ENCODE peak calls at places on chromosomes 16 and 17, in seven cellular contexts. F is GM23248, B is fibroblast of lung, Z is GM23338, V is MM.1S, M is Karpas-422, N is hepatocyte. S is an unnamed sample.

GRCh38 chr16:85104821-85105391 is 7.4 kb downstream of the CIBAR2 start:
- DNase-seq in F (no peak), B (no peak), Z (no peak), V (no peak), M (no peak), N (no peak), S (no peak)

GRCh38 chr17:82524540-82524939 is 5.0 kb downstream of the FOXK2 start:
- DNase-seq in F (no peak), B (no peak), Z (no peak), V (no peak), M (no peak), N (peak; percentile 40), S (no peak)

GRCh38 chr16:1538804-1539520 is 5.5 kb downstream of the TMEM204 start:
- DNase-seq in F (no peak), B (no peak), Z (peak; percentile 65), V (no peak), M (peak; percentile 81), N (no peak), S (no peak)

GRCh38 chr16:11151156-11151904 is 104.7 kb downstream of the SOCS1 start:
- DNase-seq in F (no peak), B (no peak), Z (no peak), V (no peak), M (no peak), N (no peak), S (no peak)

GRCh38 chr17:45364531-45365390 is 47.9 kb upstream of the MAP3K14 start:
- DNase-seq in F (peak; percentile 66), B (no peak), Z (peak; percentile 99), V (no peak), M (no peak), N (no peak), S (no peak)

GRCh38 chr17:37605813-37606505 is 3.3 kb downstream of the SYNRG start:
- DNase-seq in F (peak; percentile 12), B (peak; percentile 51), Z (no peak), V (peak; percentile 44), M (no peak), N (no peak), S (no peak)

GRCh38 chr17:28864991-28865849 is 10.4 kb downstream of the ERAL1 start:
- DNase-seq in F (no peak), B (no peak), Z (no peak), V (no peak), M (no peak), N (peak; percentile 47), S (no peak)

GRCh38 chr17:1367351-1367745 is 32.7 kb downstream of the YWHAE start:
- DNase-seq in F (peak; percentile 60), B (peak; percentile 64), Z (no peak), V (no peak), M (no peak), N (no peak), S (no peak)

GRCh38 chr16:30122621-30123160 is 329 bp downstream of the MAPK3 start:
- DNase-seq in F (peak; percentile 40), B (no peak), Z (peak; percentile 67), V (no peak), M (peak; percentile 74), N (peak; percentile 65), S (no peak)

GRCh38 chr17:69728816-69729215 is 314.3 kb downstream of the MAP2K6 start:
- DNase-seq in F (no peak), B (no peak), Z (no peak), V (no peak), M (no peak), N (no peak), S (no peak)

GRCh38 chr17:9446528-9446927 is 129.1 kb downstream of the STX8 start:
- DNase-seq in F (no peak), B (no peak), Z (no peak), V (no peak), M (no peak), N (no peak), S (no peak)

GRCh38 chr16:50323335-50324011 is 45.3 kb downstream of the BRD7 start:
- DNase-seq in F (peak; percentile 62), B (peak; percentile 42), Z (no peak), V (peak; percentile 23), M (no peak), N (peak; percentile 61), S (no peak)

GRCh38 chr17:34391241-34391640 is 28.2 kb upstream of the CCL1 start:
- DNase-seq in F (no peak), B (no peak), Z (no peak), V (peak; percentile 98), M (no peak), N (no peak), S (no peak)

GRCh38 chr16:3665508-3665907 is 11.0 kb downstream of the DNASE1 start:
- DNase-seq in F (no peak), B (no peak), Z (no peak), V (no peak), M (no peak), N (no peak), S (no peak)

GRCh38 chr17:38881600-38882191 is 11.8 kb downstream of the LASP1 start:
- DNase-seq in F (peak; percentile 54), B (peak; percentile 58), Z (no peak), V (no peak), M (peak; percentile 76), N (peak; percentile 89), S (no peak)

GRCh38 chr17:29241015-29241963 is 5.4 kb upstream of the CRYBA1 start:
- DNase-seq in F (peak; percentile 99), B (peak; percentile 98), Z (peak; percentile 58), V (no peak), M (peak; percentile 63), N (peak; percentile 77), S (peak; percentile 73)

GRCh38 chr17:17443173-17443572 is 33.6 kb upstream of the MED9 start:
- DNase-seq in F (peak; percentile 36), B (no peak), Z (no peak), V (no peak), M (no peak), N (no peak), S (no peak)

GRCh38 chr17:33218657-33219298 is 74.3 kb downstream of the ASIC2 start:
- DNase-seq in F (peak; percentile 44), B (peak; percentile 78), Z (no peak), V (no peak), M (no peak), N (no peak), S (no peak)

GRCh38 chr17:61205931-61206330 is 193.7 kb upstream of the TBX2 start:
- DNase-seq in F (no peak), B (peak; percentile 70), Z (no peak), V (no peak), M (no peak), N (no peak), S (no peak)

GRCh38 chr16:76931186-76931585 is 259.8 kb upstream of the MON1B start:
- DNase-seq in F (peak; percentile 31), B (peak; percentile 27), Z (no peak), V (no peak), M (no peak), N (no peak), S (no peak)

GRCh38 chr16:12025472-12025871 is 48.9 kb downstream of the SNX29 start:
- DNase-seq in F (no peak), B (no peak), Z (no peak), V (no peak), M (no peak), N (no peak), S (no peak)

GRCh38 chr16:76182092-76182635 is 95.0 kb upstream of the CNTNAP4 start:
- DNase-seq in F (no peak), B (no peak), Z (no peak), V (no peak), M (no peak), N (no peak), S (no peak)

GRCh38 chr17:412211-413015 is 59.8 kb upstream of the RPH3AL start:
- DNase-seq in F (peak; percentile 82), B (peak; percentile 51), Z (peak; percentile 84), V (peak; percentile 52), M (peak; percentile 86), N (peak; percentile 78), S (peak; percentile 48)

GRCh38 chr17:53032861-53033271 is 789.9 kb upstream of the KIF2B start:
- DNase-seq in F (peak; percentile 2), B (peak; percentile 12), Z (peak; percentile 93), V (peak; percentile 79), M (peak; percentile 51), N (peak; percentile 89), S (peak; percentile 4)

GRCh38 chr17:80358131-80358530 is 56.8 kb upstream of the ENDOV start:
- DNase-seq in F (no peak), B (no peak), Z (no peak), V (no peak), M (no peak), N (no peak), S (no peak)

GRCh38 chr16:50694206-50694605 is 800 bp downstream of the NOD2 start:
- DNase-seq in F (no peak), B (no peak), Z (no peak), V (no peak), M (no peak), N (no peak), S (no peak)

GRCh38 chr16:84647830-84648594 is at the start of gene KLHL36:
- DNase-seq in F (peak; percentile 78), B (no peak), Z (peak; percentile 65), V (peak; percentile 21), M (peak; percentile 74), N (peak; percentile 79), S (no peak)

GRCh38 chr17:7858487-7858832 is 657 bp downstream of the CYB5D1 start:
- DNase-seq in F (peak; percentile 92), B (peak; percentile 57), Z (peak; percentile 89), V (peak; percentile 61), M (no peak), N (peak; percentile 73), S (peak; percentile 45)

GRCh38 chr17:72632026-72632684 is 460.3 kb downstream of the SLC39A11 start:
- DNase-seq in F (no peak), B (no peak), Z (no peak), V (no peak), M (no peak), N (peak; percentile 86), S (no peak)
- H2AFZ ChIP-seq in F (no peak overlapping the region), B (no peak overlapping the region), Z (peak overlapping the region; percentile 38), V (no peak overlapping the region), M (no peak overlapping the region), N (no peak overlapping the region), S (no peak overlapping the region)

GRCh38 chr17:11986939-11987329 is 10.3 kb downstream of the ZNF18 start:
- DNase-seq in F (peak; percentile 69), B (peak; percentile 41), Z (peak; percentile 70), V (no peak), M (no peak), N (peak; percentile 51), S (peak; percentile 2)
- H2AFZ ChIP-seq in F (no peak overlapping the region), B (peak overlapping the region; percentile 41), Z (no peak overlapping the region), V (peak overlapping the region; percentile 7), M (no peak overlapping the region), N (no peak overlapping the region), S (no peak overlapping the region)

GRCh38 chr17:48176456-48176855 is 68.9 kb downstream of the SNX11 start:
- DNase-seq in F (no peak), B (peak; percentile 34), Z (no peak), V (no peak), M (no peak), N (no peak), S (no peak)
- H2AFZ ChIP-seq in F (peak overlapping the region; percentile 56), B (no peak overlapping the region), Z (no peak overlapping the region), V (no peak overlapping the region), M (no peak overlapping the region), N (no peak overlapping the region), S (no peak overlapping the region)

GRCh38 chr17:64964796-64965195 is 45.5 kb upstream of the LRRC37A3 start:
- DNase-seq in F (no peak), B (peak; percentile 63), Z (no peak), V (no peak), M (peak; percentile 55), N (no peak), S (no peak)
- H2AFZ ChIP-seq in F (no peak overlapping the region), B (no peak overlapping the region), Z (no peak overlapping the region), V (no peak overlapping the region), M (no peak overlapping the region), N (no peak overlapping the region), S (no peak overlapping the region)